ENCODE peak calls at places on chromosomes 12 and 14, in ten cellular contexts. E, V, H, Z, T, N, W, M, D and U are unnamed samples.

GRCh38 chr12:11954181-11954580 is 116.6 kb upstream of the BCL2L14 start:
- DNase-seq in E (no peak), V (no peak), H (no peak), Z (no peak), T (no peak), N (no peak), W (no peak), M (no peak), D (no peak), U (no peak)

GRCh38 chr14:38053684-38054083 is 154.0 kb upstream of the SSTR1 start:
- DNase-seq in E (no peak), V (no peak), H (no peak), Z (no peak), T (no peak), N (no peak), W (no peak), M (no peak), D (no peak), U (no peak)

GRCh38 chr12:57528176-57528575 is 5.6 kb downstream of the MBD6 start:
- DNase-seq in E (no peak), V (no peak), H (no peak), Z (no peak), T (no peak), N (no peak), W (no peak), M (no peak), D (no peak), U (no peak)

GRCh38 chr14:79871164-79871563 is 340.1 kb downstream of the DIO2 start:
- DNase-seq in E (no peak), V (no peak), H (no peak), Z (no peak), T (no peak), N (no peak), W (no peak), M (no peak), D (no peak), U (no peak)

GRCh38 chr12:105915997-105916697 is 222.6 kb downstream of the NUAK1 start:
- DNase-seq in E (no peak), V (no peak), H (no peak), Z (no peak), T (no peak), N (no peak), W (no peak), M (no peak), D (no peak), U (no peak)

GRCh38 chr14:101009531-101009930 is 106.0 kb upstream of the RTL1 start:
- DNase-seq in E (no peak), V (no peak), H (no peak), Z (no peak), T (no peak), N (no peak), W (no peak), M (no peak), D (no peak), U (no peak)

GRCh38 chr14:47389520-47389919 is 285.9 kb downstream of the MDGA2 start:
- DNase-seq in E (no peak), V (no peak), H (no peak), Z (peak), T (no peak), N (no peak), W (no peak), M (no peak), D (no peak), U (no peak)

GRCh38 chr14:41548666-41549065 is 58.0 kb upstream of the LRFN5 start:
- DNase-seq in E (no peak), V (no peak), H (no peak), Z (no peak), T (no peak), N (no peak), W (no peak), M (no peak), D (no peak), U (no peak)

GRCh38 chr12:22974865-22975264 is 349.9 kb downstream of the ETNK1 start:
- DNase-seq in E (no peak), V (no peak), H (no peak), Z (no peak), T (peak), N (no peak), W (no peak), M (no peak), D (no peak), U (no peak)

GRCh38 chr12:112852810-112853209 is 54.0 kb upstream of the OAS1 start:
- DNase-seq in E (no peak), V (no peak), H (no peak), Z (no peak), T (no peak), N (no peak), W (no peak), M (no peak), D (no peak), U (no peak)

GRCh38 chr12:122021822-122022392 is at the start of gene BCL7A:
- DNase-seq in E (peak), V (peak), H (peak), Z (peak), T (peak), N (peak), W (peak), M (peak), D (no peak), U (peak)

GRCh38 chr12:57816855-57817151 is 1.7 kb downstream of the AVIL start:
- DNase-seq in E (no peak), V (no peak), H (no peak), Z (no peak), T (no peak), N (no peak), W (no peak), M (no peak), D (no peak), U (peak)

GRCh38 chr14:59829941-59830734 is 40.4 kb downstream of the RTN1 start:
- DNase-seq in E (no peak), V (no peak), H (no peak), Z (no peak), T (no peak), N (no peak), W (no peak), M (no peak), D (no peak), U (no peak)

GRCh38 chr12:33670284-33670683 is 230.7 kb upstream of the SYT10 start:
- DNase-seq in E (no peak), V (no peak), H (no peak), Z (no peak), T (no peak), N (no peak), W (no peak), M (no peak), D (no peak), U (no peak)

GRCh38 chr12:59484575-59484974 is 111.3 kb upstream of the SLC16A7 start:
- DNase-seq in E (no peak), V (no peak), H (no peak), Z (no peak), T (no peak), N (no peak), W (no peak), M (no peak), D (no peak), U (no peak)

GRCh38 chr12:132282031-132282949 is 47.1 kb downstream of the GALNT9 start:
- DNase-seq in E (no peak), V (no peak), H (no peak), Z (peak), T (no peak), N (no peak), W (no peak), M (peak), D (no peak), U (no peak)

GRCh38 chr12:38527631-38528030 is 211.1 kb downstream of the ALG10B start:
- DNase-seq in E (no peak), V (no peak), H (no peak), Z (no peak), T (no peak), N (no peak), W (no peak), M (no peak), D (no peak), U (no peak)

GRCh38 chr14:23061995-23062394 is 4.7 kb upstream of the CDH24 start:
- DNase-seq in E (no peak), V (peak), H (no peak), Z (no peak), T (peak), N (peak), W (no peak), M (no peak), D (no peak), U (peak)

GRCh38 chr12:59657266-59657665 is 61.4 kb downstream of the SLC16A7 start:
- DNase-seq in E (no peak), V (no peak), H (no peak), Z (no peak), T (no peak), N (no peak), W (no peak), M (no peak), D (no peak), U (no peak)

GRCh38 chr12:76866726-76867125 is 12.1 kb downstream of the CSRP2 start:
- DNase-seq in E (no peak), V (no peak), H (no peak), Z (no peak), T (no peak), N (no peak), W (no peak), M (no peak), D (no peak), U (no peak)